ENCODE peak calls at places on chromosomes 16 and 17, in seven cellular contexts. H is lung; N is LHCN-M2; Z is stimulated activated CD4-positive, alpha-beta T cell treated with anti-CD3 and anti-CD28 coated beads, Interleukin-15, amount 100 ng/mL, for 1 hour; L is EL; E is stomach; M is NB4. K is an unnamed sample.

GRCh38 chr17:42135664-42136653 is 13.4 kb downstream of the HSPB9 start:
- DNase-seq in H (peak), N (peak), Z (no peak), L (peak), E (peak), M (peak), K (peak)

GRCh38 chr16:57134982-57135381 is 42.6 kb downstream of the CPNE2 start:
- DNase-seq in H (no peak), N (no peak), Z (no peak), L (no peak), E (no peak), M (no peak), K (no peak)

GRCh38 chr16:75254359-75254837 is 3.0 kb upstream of the BCAR1 start:
- DNase-seq in H (peak), N (peak), Z (no peak), L (peak), E (no peak), M (no peak), K (peak)

GRCh38 chr17:7626956-7627249 is 718 bp downstream of the SAT2 start:
- DNase-seq in H (no peak), N (no peak), Z (no peak), L (no peak), E (no peak), M (no peak), K (no peak)

GRCh38 chr17:73872816-73873215 is 228.6 kb upstream of the SDK2 start:
- DNase-seq in H (no peak), N (no peak), Z (no peak), L (no peak), E (no peak), M (no peak), K (peak)

GRCh38 chr17:75485688-75486087 is 29.3 kb downstream of the TMEM94 start:
- DNase-seq in H (no peak), N (no peak), Z (no peak), L (no peak), E (no peak), M (no peak), K (no peak)

GRCh38 chr17:57649731-57650484 is 95.2 kb downstream of the CCDC182 start:
- DNase-seq in H (no peak), N (no peak), Z (no peak), L (peak), E (no peak), M (peak), K (peak)

GRCh38 chr16:58128721-58129096 is 472 bp downstream of the CFAP20 start:
- DNase-seq in H (no peak), N (peak), Z (no peak), L (no peak), E (no peak), M (peak), K (peak)

GRCh38 chr17:17180141-17180603 is 26.0 kb downstream of the PLD6 start:
- DNase-seq in H (no peak), N (no peak), Z (no peak), L (no peak), E (no peak), M (no peak), K (no peak)

GRCh38 chr16:68802190-68802589 is 41.1 kb upstream of the TANGO6 start:
- DNase-seq in H (no peak), N (peak), Z (no peak), L (peak), E (no peak), M (no peak), K (peak)

GRCh38 chr16:47229053-47229640 is 85.4 kb upstream of the NETO2 start:
- DNase-seq in H (no peak), N (no peak), Z (no peak), L (no peak), E (no peak), M (no peak), K (no peak)

GRCh38 chr17:59365383-59365981 is 34.0 kb downstream of the YPEL2 start:
- DNase-seq in H (no peak), N (no peak), Z (no peak), L (no peak), E (no peak), M (peak), K (peak)

GRCh38 chr16:49924078-49924477 is 68.2 kb upstream of the ZNF423 start:
- DNase-seq in H (no peak), N (no peak), Z (no peak), L (peak), E (no peak), M (peak), K (no peak)

GRCh38 chr17:82865996-82866395 is 26.2 kb upstream of the ZNF750 start:
- DNase-seq in H (no peak), N (no peak), Z (no peak), L (no peak), E (no peak), M (no peak), K (no peak)

GRCh38 chr16:79805621-79806020 is 205.1 kb upstream of the MAF start:
- DNase-seq in H (no peak), N (no peak), Z (no peak), L (no peak), E (no peak), M (no peak), K (no peak)

GRCh38 chr17:20852541-20853370 is 190.1 kb downstream of the USP22 start:
- DNase-seq in H (no peak), N (peak), Z (no peak), L (peak), E (no peak), M (peak), K (peak)

GRCh38 chr16:56874800-56875199 is 9.8 kb downstream of the SLC12A3 start:
- DNase-seq in H (no peak), N (peak), Z (no peak), L (peak), E (no peak), M (no peak), K (no peak)